ENCODE peak calls at places on chromosomes 6 and 20, in six cellular contexts. V is central memory CD8-positive, alpha-beta T cell; B is HepG2; D is sciatic nerve; O is heart right ventricle; P is gastroesophageal sphincter. X is an unnamed sample.

GRCh38 chr20:36573103-36573797 is at the start of gene TGIF2:
- ATAC-seq in V (peak; percentile 76), B (peak; percentile 72), D (peak; percentile 90), O (peak; percentile 86), P (peak; percentile 89), X (peak; percentile 73)

GRCh38 chr6:127100510-127101140 is 17.8 kb upstream of the RSPO3 start:
- ATAC-seq in V (no peak), B (peak; percentile 32), D (peak; percentile 59), O (no peak), P (no peak), X (no peak)

GRCh38 chr6:120938164-120938875 is 396.0 kb downstream of the TBC1D32 start:
- ATAC-seq in V (no peak), B (no peak), D (no peak), O (no peak), P (no peak), X (no peak)

GRCh38 chr20:57844626-57845596 is 135.1 kb upstream of the PMEPA1 start:
- ATAC-seq in V (no peak), B (no peak), D (no peak), O (no peak), P (no peak), X (peak; percentile 45)

GRCh38 chr6:111925296-111925695 is 52.0 kb upstream of the FYN start:
- ATAC-seq in V (no peak), B (no peak), D (no peak), O (no peak), P (no peak), X (peak; percentile 63)

GRCh38 chr6:149020319-149020718 is 273.5 kb downstream of the UST start:
- ATAC-seq in V (no peak), B (no peak), D (no peak), O (no peak), P (no peak), X (no peak)

GRCh38 chr6:112933947-112934346 is 586.8 kb downstream of the RFPL4B start:
- ATAC-seq in V (no peak), B (no peak), D (no peak), O (no peak), P (no peak), X (no peak)

GRCh38 chr6:35247642-35248231 is 11.8 kb upstream of the ZNF76 start:
- ATAC-seq in V (no peak), B (no peak), D (no peak), O (no peak), P (no peak), X (peak; percentile 89)

GRCh38 chr6:150250826-150251225 is 108.0 kb downstream of the PPP1R14C start:
- ATAC-seq in V (no peak), B (no peak), D (no peak), O (no peak), P (no peak), X (no peak)

GRCh38 chr6:167934426-167934864 is 63.0 kb upstream of the KIF25 start:
- ATAC-seq in V (no peak), B (no peak), D (peak; percentile 22), O (peak; percentile 81), P (no peak), X (no peak)

GRCh38 chr6:15326072-15326614 is 80.3 kb downstream of the JARID2 start:
- ATAC-seq in V (peak; percentile 90), B (no peak), D (no peak), O (no peak), P (no peak), X (no peak)

GRCh38 chr20:227439-228105 is 514 bp downstream of the DEFB129 start:
- ATAC-seq in V (no peak), B (no peak), D (no peak), O (no peak), P (no peak), X (no peak)

GRCh38 chr20:40481743-40482458 is 207.1 kb downstream of the MAFB start:
- ATAC-seq in V (no peak), B (no peak), D (peak; percentile 47), O (no peak), P (no peak), X (no peak)

GRCh38 chr6:127641905-127642304 is 64.9 kb downstream of the C6orf58 start:
- ATAC-seq in V (no peak), B (peak; percentile 94), D (no peak), O (no peak), P (no peak), X (no peak)

GRCh38 chr20:17806739-17807441 is 107.1 kb downstream of the BANF2 start:
- ATAC-seq in V (no peak), B (peak; percentile 24), D (peak; percentile 87), O (peak; percentile 94), P (peak; percentile 74), X (no peak)

GRCh38 chr20:21214431-21214830 is 88.5 kb downstream of the KIZ start:
- ATAC-seq in V (no peak), B (no peak), D (no peak), O (no peak), P (no peak), X (no peak)

GRCh38 chr6:20652276-20652675 is 118.0 kb downstream of the CDKAL1 start:
- ATAC-seq in V (no peak), B (no peak), D (no peak), O (no peak), P (no peak), X (no peak)

GRCh38 chr20:32110173-32110704 is 725 bp downstream of the TM9SF4 start:
- ATAC-seq in V (no peak), B (no peak), D (no peak), O (peak; percentile 37), P (no peak), X (peak; percentile 22)

GRCh38 chr6:113433506-113433991 is 423.6 kb upstream of the MARCKS start:
- ATAC-seq in V (no peak), B (peak; percentile 82), D (peak; percentile 93), O (no peak), P (peak; percentile 90), X (no peak)

GRCh38 chr6:38843798-38844197 is 128.7 kb downstream of the DNAH8 start:
- ATAC-seq in V (no peak), B (peak; percentile 31), D (no peak), O (no peak), P (no peak), X (no peak)

GRCh38 chr6:118993358-118993757 is 58.4 kb upstream of the MCM9 start:
- ATAC-seq in V (no peak), B (peak; percentile 52), D (no peak), O (no peak), P (no peak), X (no peak)

GRCh38 chr6:90198758-90199425 is 97.8 kb downstream of the BACH2 start:
- ATAC-seq in V (no peak), B (no peak), D (no peak), O (no peak), P (no peak), X (no peak)

GRCh38 chr20:5784735-5785134 is 34.5 kb downstream of the SHLD1 start:
- ATAC-seq in V (no peak), B (no peak), D (no peak), O (no peak), P (no peak), X (no peak)

GRCh38 chr6:24743944-24744335 is 25.0 kb upstream of the C6orf62 start:
- ATAC-seq in V (no peak), B (no peak), D (peak; percentile 67), O (peak; percentile 49), P (no peak), X (no peak)

GRCh38 chr6:9412951-9413559 is 977.7 kb upstream of the SLC35B3 start:
- ATAC-seq in V (no peak), B (peak; percentile 95), D (no peak), O (no peak), P (no peak), X (no peak)

GRCh38 chr6:72683797-72684196 is 61.9 kb downstream of the KCNQ5 start:
- ATAC-seq in V (no peak), B (no peak), D (no peak), O (no peak), P (no peak), X (peak; percentile 56)

GRCh38 chr6:12291785-12292604 is 1.8 kb downstream of the EDN1 start:
- ATAC-seq in V (no peak), B (peak; percentile 79), D (no peak), O (peak; percentile 40), P (no peak), X (no peak)

GRCh38 chr20:47810686-47811347 is 25.5 kb upstream of the SULF2 start:
- ATAC-seq in V (no peak), B (no peak), D (no peak), O (no peak), P (no peak), X (no peak)

GRCh38 chr20:50083034-50083433 is 29.9 kb downstream of the UBE2V1 start:
- ATAC-seq in V (no peak), B (no peak), D (no peak), O (no peak), P (no peak), X (no peak)